ENCODE peak calls at places on chromosomes 5 and 9, in ten cellular contexts. M, D, C, S, E, L, T, A, W and K are unnamed samples. For H3K4me1, the result is how much of the 10 kb centered on the place peaks cover.

GRCh38 chr5:176817369-176817841 is 7.0 kb downstream of the UNC5A start:
- DNase-seq in M (no peak), D (no peak), C (no peak), S (no peak), E (no peak), L (no peak), T (no peak), A (peak), W (no peak), K (no peak)

GRCh38 chr9:105280730-105281129 is 36.3 kb downstream of the SLC44A1 start:
- DNase-seq in M (no peak), D (no peak), C (no peak), S (no peak), E (no peak), L (no peak), T (no peak), A (no peak), W (no peak), K (no peak)

GRCh38 chr9:133935328-133936040 is 56.6 kb downstream of the VAV2 start:
- DNase-seq in M (no peak), D (peak), C (peak), S (no peak), E (peak), L (peak), T (no peak), A (no peak), W (no peak), K (peak)

GRCh38 chr5:55668356-55668755 is 43.8 kb downstream of the SLC38A9 start:
- DNase-seq in M (peak), D (no peak), C (no peak), S (no peak), E (no peak), L (no peak), T (peak), A (no peak), W (no peak), K (no peak)

GRCh38 chr5:77972545-77973252 is 196.6 kb upstream of the TBCA start:
- DNase-seq in M (no peak), D (no peak), C (no peak), S (no peak), E (no peak), L (no peak), T (no peak), A (peak), W (peak), K (no peak)

GRCh38 chr9:137084526-137084925 is 2.3 kb upstream of the MAN1B1 start:
- DNase-seq in M (no peak), D (no peak), C (no peak), S (no peak), E (peak), L (no peak), T (no peak), A (no peak), W (no peak), K (no peak)

GRCh38 chr5:37777472-37778135 is 62.2 kb downstream of the GDNF start:
- DNase-seq in M (no peak), D (no peak), C (no peak), S (no peak), E (no peak), L (no peak), T (no peak), A (no peak), W (no peak), K (no peak)

GRCh38 chr9:128704356-128704670 is 2.0 kb downstream of the PKN3 start:
- DNase-seq in M (no peak), D (no peak), C (no peak), S (peak), E (no peak), L (no peak), T (no peak), A (no peak), W (no peak), K (no peak)

GRCh38 chr9:94881023-94881422 is 154.5 kb downstream of the AOPEP start:
- DNase-seq in M (no peak), D (no peak), C (no peak), S (no peak), E (no peak), L (no peak), T (no peak), A (no peak), W (no peak), K (no peak)

GRCh38 chr9:130938652-130939404 is at the start of gene FIBCD1:
- DNase-seq in M (peak), D (no peak), C (no peak), S (no peak), E (no peak), L (no peak), T (peak), A (peak), W (no peak), K (no peak)

GRCh38 chr5:179439181-179439990 is 94.1 kb upstream of the ADAMTS2 start:
- DNase-seq in M (no peak), D (no peak), C (no peak), S (peak), E (no peak), L (no peak), T (no peak), A (peak), W (no peak), K (no peak)

GRCh38 chr5:34517249-34517648 is 138.9 kb upstream of the RAI14 start:
- DNase-seq in M (no peak), D (no peak), C (no peak), S (no peak), E (no peak), L (no peak), T (no peak), A (no peak), W (no peak), K (no peak)

GRCh38 chr5:36029914-36030313 is 36.8 kb downstream of the UGT3A2 start:
- DNase-seq in M (no peak), D (no peak), C (no peak), S (no peak), E (no peak), L (no peak), T (no peak), A (no peak), W (no peak), K (no peak)

GRCh38 chr9:130246126-130246525 is 19.4 kb upstream of the HMCN2 start:
- DNase-seq in M (no peak), D (no peak), C (no peak), S (no peak), E (no peak), L (no peak), T (no peak), A (no peak), W (no peak), K (no peak)

GRCh38 chr9:85258823-85259370 is 482.9 kb downstream of the AGTPBP1 start:
- DNase-seq in M (peak), D (peak), C (peak), S (no peak), E (peak), L (peak), T (peak), A (peak), W (peak), K (peak)

GRCh38 chr5:172377856-172378255 is 76.5 kb downstream of the SH3PXD2B start:
- DNase-seq in M (no peak), D (no peak), C (no peak), S (no peak), E (no peak), L (no peak), T (no peak), A (no peak), W (no peak), K (no peak)

GRCh38 chr5:139077899-139078298 is 120.3 kb downstream of the SIL1 start:
- DNase-seq in M (no peak), D (no peak), C (no peak), S (no peak), E (no peak), L (no peak), T (no peak), A (no peak), W (no peak), K (no peak)

GRCh38 chr5:9715891-9716335 is 85.8 kb upstream of the TAS2R1 start:
- DNase-seq in M (no peak), D (no peak), C (no peak), S (no peak), E (no peak), L (no peak), T (no peak), A (no peak), W (no peak), K (no peak)

GRCh38 chr5:4258170-4258569 is 662.5 kb downstream of the IRX1 start:
- DNase-seq in M (no peak), D (no peak), C (no peak), S (no peak), E (no peak), L (no peak), T (no peak), A (no peak), W (peak), K (no peak)

DNA sequence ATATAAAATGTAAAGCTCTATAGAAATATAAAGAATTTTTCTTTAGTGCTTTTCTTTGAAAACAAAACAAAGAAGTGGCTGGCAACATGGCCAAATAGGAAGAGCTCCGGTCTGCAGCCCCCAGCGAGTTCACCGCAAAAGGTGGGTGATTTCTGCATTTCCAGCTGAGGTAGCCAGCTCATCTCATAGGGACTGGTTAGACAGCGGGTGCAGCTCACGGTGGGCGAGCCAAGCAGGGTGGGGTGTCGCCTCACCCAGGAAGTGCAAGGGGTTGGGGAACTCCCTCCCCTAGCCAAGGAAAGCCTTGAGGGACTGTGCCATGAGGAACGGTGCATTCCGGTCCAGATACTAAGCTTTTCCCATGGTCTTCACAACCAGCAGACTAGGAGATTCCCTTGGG is 21.0 kb upstream of the TIMD4 start:
- DNase-seq in M (no peak), D (no peak), C (no peak), S (no peak), E (no peak), L (no peak), T (no peak), A (no peak), W (no peak), K (no peak)
- H3K4me1 ChIP-seq in M (under half), D (under half), C (under half), S (under half), E (under half), L (under half), T (under half), A (under half), W (under half), K (under half)

DNA sequence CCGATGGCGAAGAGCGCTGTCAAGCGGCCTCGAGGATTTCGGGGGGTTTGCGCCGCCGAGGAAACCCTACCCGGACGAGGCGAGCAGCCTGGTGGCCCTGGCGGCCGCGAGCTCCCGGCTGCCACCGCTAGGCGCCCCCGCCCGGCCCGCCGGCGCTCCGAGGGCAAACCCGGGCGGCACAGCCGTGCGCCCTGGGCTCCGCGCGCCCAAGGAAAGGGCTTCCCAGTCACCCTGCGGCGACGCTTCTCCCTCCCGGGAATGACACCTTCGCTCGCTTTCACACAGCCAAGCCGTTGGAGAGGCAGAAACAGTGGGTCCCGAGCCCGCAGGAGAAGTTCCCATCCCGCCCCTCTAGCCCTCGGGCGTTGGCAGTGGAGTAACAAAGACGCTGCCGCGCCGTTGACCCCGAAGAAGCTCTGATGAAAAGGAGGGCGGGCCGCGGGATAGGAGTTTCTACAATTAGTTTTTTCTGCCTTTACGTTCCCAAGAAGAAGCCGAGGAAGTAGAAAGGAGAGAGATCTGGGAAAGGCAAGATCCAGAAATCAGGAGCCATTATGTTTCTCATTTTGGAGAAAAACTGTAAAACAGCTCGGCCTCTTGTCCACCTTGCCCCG is 126.1 kb downstream of the TMEM174 start:
- DNase-seq in M (no peak), D (no peak), C (no peak), S (no peak), E (no peak), L (no peak), T (no peak), A (peak), W (no peak), K (no peak)
- H3K4me3 ChIP-seq in M (peak), D (peak), C (no peak), S (no peak), E (peak), L (peak), T (no peak), A (no peak), W (no peak), K (peak)

GRCh38 chr5:147451125-147451524 is 58.7 kb downstream of the DPYSL3 start:
- DNase-seq in M (no peak), D (no peak), C (no peak), S (no peak), E (no peak), L (no peak), T (no peak), A (no peak), W (no peak), K (no peak)

GRCh38 chr5:147448766-147449165 is 61.1 kb downstream of the DPYSL3 start:
- DNase-seq in M (no peak), D (no peak), C (no peak), S (no peak), E (no peak), L (no peak), T (no peak), A (no peak), W (no peak), K (no peak)

GRCh38 chr5:147452137-147452838 is 57.6 kb downstream of the DPYSL3 start:
- DNase-seq in M (no peak), D (no peak), C (no peak), S (no peak), E (no peak), L (no peak), T (no peak), A (peak), W (no peak), K (no peak)

GRCh38 chr5:147453901-147454814 is 55.7 kb downstream of the DPYSL3 start:
- DNase-seq in M (peak), D (peak), C (peak), S (peak), E (peak), L (peak), T (peak), A (peak), W (peak), K (peak)

DNA sequence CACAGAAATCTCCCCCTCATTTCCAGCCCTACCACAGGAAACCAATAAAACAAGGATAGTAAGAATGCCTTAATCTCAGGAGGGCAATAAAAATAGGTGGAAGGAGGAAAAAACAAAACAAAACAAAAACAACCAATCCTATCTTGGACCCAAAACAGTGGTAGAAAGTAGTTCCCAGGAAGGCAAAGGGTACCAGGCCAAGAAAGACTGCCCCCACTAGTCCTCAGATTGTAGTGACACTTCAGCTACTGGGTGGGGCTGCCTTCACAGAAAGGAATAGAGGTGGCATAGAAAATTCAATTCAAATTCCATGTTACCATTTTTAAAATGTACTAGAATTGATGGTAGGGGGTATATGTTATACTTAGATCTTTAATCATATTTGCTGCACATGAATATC is 59.3 kb downstream of the DPYSL3 start:
- DNase-seq in M (no peak), D (no peak), C (no peak), S (no peak), E (no peak), L (no peak), T (no peak), A (no peak), W (no peak), K (no peak)
- TF ChIP-seq CTCF in M (no peak), D (no peak), C (no peak), S (no peak), E (no peak), L (no peak), T (peak), A (peak), W (no peak), K (no peak)

GRCh38 chr5:1052076-1052475 is 43.5 kb downstream of the NKD2 start:
- DNase-seq in M (no peak), D (peak), C (no peak), S (no peak), E (no peak), L (no peak), T (no peak), A (no peak), W (no peak), K (peak)
- H3K4me1 ChIP-seq in M (under half), D (under half), C (under half), S (under half), E (under half), L (under half), T (under half), A (under half), W (under half), K (under half)

GRCh38 chr5:151215546-151215880 is 8.4 kb downstream of the CCDC69 start:
- DNase-seq in M (no peak), D (no peak), C (no peak), S (no peak), E (no peak), L (no peak), T (peak), A (no peak), W (no peak), K (no peak)
- H3K4me3 ChIP-seq in M (no peak), D (no peak), C (no peak), S (no peak), E (no peak), L (no peak), T (peak), A (no peak), W (peak), K (no peak)